ENCODE peak calls at places on chromosomes 16 and 17, in seven cellular contexts. K is bronchial epithelial cell; P is CD4-positive, alpha-beta T cell; R is PC-3; H is cardiac fibroblast; N is nephron progenitor cell; M is lower leg skin. W is an unnamed sample.

GRCh38 chr17:79028496-79029326 is 4.7 kb downstream of the C1QTNF1 start:
- DNase-seq in K (no peak), P (no peak), R (no peak), H (no peak), N (no peak), M (no peak), W (no peak)

GRCh38 chr17:16328997-16329396 is 24.3 kb downstream of the CENPV start:
- DNase-seq in K (peak), P (no peak), R (peak), H (peak), N (no peak), M (no peak), W (no peak)

GRCh38 chr17:82175166-82175565 is 37.5 kb downstream of the CCDC57 start:
- DNase-seq in K (no peak), P (no peak), R (no peak), H (no peak), N (no peak), M (no peak), W (no peak)

GRCh38 chr17:44768505-44769142 is 9.8 kb downstream of the ADAM11 start:
- DNase-seq in K (no peak), P (no peak), R (no peak), H (no peak), N (no peak), M (no peak), W (no peak)

GRCh38 chr16:13992322-13992721 is 72.4 kb downstream of the ERCC4 start:
- DNase-seq in K (no peak), P (no peak), R (no peak), H (no peak), N (no peak), M (no peak), W (no peak)

GRCh38 chr17:47708312-47708863 is 14.4 kb downstream of the TBKBP1 start:
- DNase-seq in K (no peak), P (no peak), R (no peak), H (no peak), N (no peak), M (no peak), W (no peak)

GRCh38 chr16:11139624-11140375 is 116.2 kb downstream of the SOCS1 start:
- DNase-seq in K (no peak), P (peak), R (no peak), H (peak), N (no peak), M (no peak), W (no peak)

GRCh38 chr16:4376126-4376819 is 4.6 kb downstream of the VASN start:
- DNase-seq in K (no peak), P (no peak), R (peak), H (peak), N (peak), M (peak), W (no peak)

GRCh38 chr16:66028505-66029216 is 337.8 kb upstream of the CDH5 start:
- DNase-seq in K (peak), P (no peak), R (peak), H (peak), N (no peak), M (peak), W (no peak)

GRCh38 chr16:60763869-60764268 is 1272.4 kb downstream of the CDH8 start:
- DNase-seq in K (no peak), P (no peak), R (no peak), H (no peak), N (no peak), M (no peak), W (no peak)

GRCh38 chr16:87704754-87705353 is 60.9 kb downstream of the KLHDC4 start:
- DNase-seq in K (no peak), P (no peak), R (no peak), H (no peak), N (no peak), M (no peak), W (no peak)

GRCh38 chr17:49438439-49438861 is 23.8 kb upstream of the PHB1 start:
- DNase-seq in K (no peak), P (no peak), R (no peak), H (no peak), N (peak), M (no peak), W (no peak)

GRCh38 chr16:51430716-51431369 is 279.8 kb upstream of the SALL1 start:
- DNase-seq in K (no peak), P (no peak), R (no peak), H (no peak), N (no peak), M (no peak), W (no peak)

GRCh38 chr17:36935681-36936454 is 1.4 kb upstream of the LHX1 start:
- DNase-seq in K (no peak), P (no peak), R (no peak), H (no peak), N (no peak), M (no peak), W (no peak)

GRCh38 chr16:1152651-1153259 is at the start of gene CACNA1H:
- DNase-seq in K (no peak), P (peak), R (no peak), H (no peak), N (peak), M (no peak), W (peak)

GRCh38 chr17:48307814-48308411 is 122.1 kb downstream of the SKAP1 start:
- DNase-seq in K (peak), P (peak), R (peak), H (peak), N (peak), M (peak), W (peak)

GRCh38 chr16:88012360-88012759 is 61.1 kb downstream of the BANP start:
- DNase-seq in K (no peak), P (no peak), R (no peak), H (no peak), N (no peak), M (no peak), W (no peak)

GRCh38 chr17:5509482-5509881 is 23.1 kb downstream of the MIS12 start:
- DNase-seq in K (peak), P (no peak), R (no peak), H (peak), N (no peak), M (no peak), W (no peak)

GRCh38 chr17:65093930-65094329 is 37.4 kb upstream of the GNA13 start:
- DNase-seq in K (no peak), P (no peak), R (no peak), H (no peak), N (no peak), M (no peak), W (no peak)

GRCh38 chr17:17563530-17563929 is 28.0 kb downstream of the PEMT start:
- DNase-seq in K (no peak), P (no peak), R (no peak), H (no peak), N (no peak), M (no peak), W (no peak)

GRCh38 chr16:50517450-50518252 is 30.5 kb upstream of the NKD1 start:
- DNase-seq in K (no peak), P (no peak), R (no peak), H (no peak), N (no peak), M (no peak), W (no peak)

GRCh38 chr17:39231091-39231561 is 5.4 kb upstream of the STAC2 start:
- DNase-seq in K (no peak), P (no peak), R (no peak), H (no peak), N (no peak), M (no peak), W (no peak)

GRCh38 chr16:55367301-55367745 is 43.3 kb downstream of the IRX6 start:
- DNase-seq in K (no peak), P (no peak), R (no peak), H (peak), N (no peak), M (no peak), W (no peak)

GRCh38 chr16:12531937-12532336 is 271.8 kb downstream of the CPPED1 start:
- DNase-seq in K (peak), P (no peak), R (peak), H (peak), N (no peak), M (no peak), W (no peak)

GRCh38 chr16:12901597-12902436 is at the start of gene SHISA9:
- DNase-seq in K (no peak), P (no peak), R (no peak), H (no peak), N (peak), M (no peak), W (peak)

GRCh38 chr17:7884581-7885356 is 3.8 kb upstream of the CHD3 start:
- DNase-seq in K (no peak), P (no peak), R (no peak), H (no peak), N (peak), M (no peak), W (no peak)

GRCh38 chr17:82944990-82945389 is 105.2 kb upstream of the ZNF750 start:
- DNase-seq in K (no peak), P (no peak), R (no peak), H (no peak), N (no peak), M (no peak), W (no peak)

GRCh38 chr16:88570691-88571092 is 489 bp downstream of the ZC3H18 start:
- DNase-seq in K (peak), P (no peak), R (no peak), H (peak), N (no peak), M (no peak), W (no peak)

GRCh38 chr16:57799619-57800212 is 2.6 kb downstream of the KIFC3 start:
- DNase-seq in K (no peak), P (no peak), R (no peak), H (no peak), N (no peak), M (no peak), W (no peak)

GRCh38 chr17:81710514-81711308 is 1.4 kb upstream of the SLC25A10 start:
- DNase-seq in K (no peak), P (no peak), R (peak), H (peak), N (no peak), M (no peak), W (no peak)

GRCh38 chr17:37309051-37309450 is 66.7 kb upstream of the C17orf78 start:
- DNase-seq in K (peak), P (no peak), R (no peak), H (no peak), N (no peak), M (no peak), W (no peak)

GRCh38 chr17:27494192-27495091 is 38.2 kb downstream of the KSR1 start:
- DNase-seq in K (peak), P (no peak), R (peak), H (peak), N (no peak), M (peak), W (peak)

GRCh38 chr17:3965123-3965800 is 1.0 kb upstream of the ATP2A3 start:
- DNase-seq in K (no peak), P (peak), R (peak), H (peak), N (peak), M (peak), W (no peak)

GRCh38 chr16:11835891-11836652 is 15.3 kb downstream of the RSL1D1 start:
- DNase-seq in K (peak), P (no peak), R (no peak), H (peak), N (peak), M (no peak), W (no peak)

GRCh38 chr17:58331815-58332719 is 3.5 kb upstream of the TSPOAP1 start:
- DNase-seq in K (no peak), P (peak), R (no peak), H (no peak), N (no peak), M (no peak), W (no peak)

GRCh38 chr17:42920106-42920900 is 19.7 kb downstream of the G6PC1 start:
- DNase-seq in K (no peak), P (no peak), R (no peak), H (no peak), N (no peak), M (no peak), W (no peak)

GRCh38 chr17:72397687-72398086 is 276.9 kb downstream of the SOX9 start:
- DNase-seq in K (no peak), P (no peak), R (peak), H (peak), N (no peak), M (no peak), W (no peak)

GRCh38 chr17:56313201-56313600 is 159.9 kb downstream of the ANKFN1 start:
- DNase-seq in K (no peak), P (no peak), R (no peak), H (no peak), N (no peak), M (no peak), W (no peak)

GRCh38 chr17:35046740-35047283 is 16.7 kb downstream of the RFFL start:
- DNase-seq in K (peak), P (peak), R (no peak), H (peak), N (no peak), M (no peak), W (no peak)

GRCh38 chr16:67865318-67865717 is 7.5 kb upstream of the EDC4 start:
- DNase-seq in K (peak), P (no peak), R (peak), H (peak), N (no peak), M (no peak), W (no peak)
- TF ChIP-seq CTCF in K (peak), P (peak), R (peak), H (peak), N (no peak), M (no peak), W (peak)

GRCh38 chr17:77374170-77374936 is 233.6 kb downstream of the SEC14L1 start:
- DNase-seq in K (no peak), P (peak), R (no peak), H (peak), N (peak), M (peak), W (peak)
- TF ChIP-seq CTCF in K (no peak), P (peak), R (no peak), H (peak), N (no peak), M (no peak), W (peak)

DNA sequence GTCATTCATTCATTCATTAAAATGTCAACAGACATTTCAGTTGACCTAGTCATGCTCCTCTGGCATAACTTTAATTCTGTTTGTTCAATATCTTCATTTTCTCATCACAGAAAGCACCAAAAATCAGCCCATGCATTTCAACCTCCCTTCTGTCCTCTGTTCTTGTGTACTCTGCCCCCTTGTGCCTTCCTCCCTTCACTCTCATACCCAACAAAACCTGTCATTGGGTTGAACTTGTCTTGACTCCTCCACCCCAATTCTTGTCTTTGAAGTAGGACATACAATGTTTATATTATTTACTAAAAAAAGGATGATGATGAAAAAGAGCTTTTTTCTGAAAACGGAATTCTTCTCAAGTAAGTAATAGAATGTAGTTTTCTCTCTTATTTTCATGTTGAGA is 43.8 kb downstream of the COX10 start:
- DNase-seq in K (no peak), P (no peak), R (no peak), H (no peak), N (no peak), M (no peak), W (no peak)
- TF ChIP-seq CTCF in K (no peak), P (no peak), R (peak), H (no peak), N (no peak), M (no peak), W (no peak)

GRCh38 chr16:85563515-85564276 is 49.4 kb upstream of the GSE1 start:
- DNase-seq in K (no peak), P (no peak), R (peak), H (peak), N (peak), M (peak), W (no peak)
- TF ChIP-seq CTCF in K (no peak), P (no peak), R (no peak), H (peak), N (peak), M (no peak), W (no peak)

W was measured in progenitor cell of endocrine pancreas.